ENCODE peak calls at places on chromosomes 2 and 18, in ten cellular contexts. E, P, C, B, J, V, Y, A, H and N are unnamed samples.

GRCh38 chr2:151760139-151760650 is 25.9 kb upstream of the NEB start:
- DNase-seq in J (no peak), Y (no peak), P (no peak), A (no peak), V (peak), B (no peak), C (no peak), H (no peak), E (no peak), N (no peak)

GRCh38 chr2:118013221-118013723 is 598 bp downstream of the CCDC93 start:
- DNase-seq in A (peak), P (peak), E (peak), B (peak), J (peak), H (peak), Y (peak), V (no peak), C (peak), N (peak)

GRCh38 chr2:170224692-170225091 is 46.7 kb downstream of the MYO3B start:
- DNase-seq in P (no peak), J (no peak), C (no peak), V (no peak), B (no peak), E (no peak), Y (no peak), A (no peak), H (no peak), N (no peak)

GRCh38 chr2:128787616-128788015 is 468.9 kb upstream of the HS6ST1 start:
- DNase-seq in E (no peak), B (no peak), A (no peak), Y (no peak), P (no peak), H (no peak), C (no peak), J (no peak), V (no peak), N (no peak)

GRCh38 chr18:30280861-30281470 is 761.6 kb downstream of the DSC3 start:
- DNase-seq in V (peak), P (no peak), E (no peak), J (no peak), H (no peak), Y (peak), B (no peak), A (no peak), C (no peak), N (peak)

GRCh38 chr2:71453404-71454220 is at the start of gene DYSF:
- DNase-seq in J (peak), V (peak), A (peak), Y (peak), B (peak), P (peak), C (no peak), H (peak), E (no peak), N (no peak)

GRCh38 chr2:148317598-148317997 is 296.7 kb downstream of the MBD5 start:
- DNase-seq in C (no peak), P (no peak), H (no peak), A (no peak), V (no peak), Y (no peak), B (no peak), E (no peak), J (no peak), N (no peak)

GRCh38 chr2:102895386-102895785 is 133.6 kb downstream of the TMEM182 start:
- DNase-seq in H (no peak), V (no peak), Y (no peak), B (no peak), C (no peak), E (no peak), J (no peak), A (no peak), P (no peak), N (no peak)

GRCh38 chr2:23595021-23595420 is 210.0 kb downstream of the KLHL29 start:
- DNase-seq in E (no peak), V (no peak), C (no peak), B (no peak), H (no peak), A (no peak), Y (no peak), J (no peak), P (no peak), N (no peak)

GRCh38 chr18:13381907-13382682 is 163.5 kb downstream of the LDLRAD4 start:
- DNase-seq in H (peak), Y (peak), V (peak), A (peak), P (peak), J (peak), B (peak), E (no peak), C (peak), N (peak)

GRCh38 chr2:55719852-55720251 is 26.2 kb upstream of the PNPT1 start:
- DNase-seq in B (no peak), Y (no peak), H (no peak), E (no peak), C (no peak), V (no peak), A (no peak), J (no peak), P (no peak), N (no peak)

DNA sequence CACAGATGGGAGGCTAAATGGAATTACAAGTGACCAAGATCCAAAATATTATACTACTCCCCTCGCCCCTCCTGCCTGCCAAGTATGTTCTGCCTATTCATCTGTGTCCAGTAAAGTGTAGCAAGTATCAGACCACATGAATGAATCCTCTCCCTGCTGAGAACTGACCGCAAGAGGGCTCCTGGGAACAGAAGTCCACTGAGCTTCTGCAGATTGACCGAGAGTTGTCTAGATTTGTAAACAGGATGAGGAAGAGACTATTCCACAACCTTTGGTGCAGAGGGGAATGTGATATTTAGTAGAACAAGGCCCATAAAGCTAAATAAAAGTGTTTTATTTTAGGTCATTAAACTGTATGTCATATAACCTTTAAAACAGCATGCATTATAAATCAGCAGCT is 376.9 kb downstream of the DCC start:
- DNase-seq in A (no peak), V (peak), P (peak), B (no peak), J (no peak), C (no peak), Y (peak), H (no peak), E (no peak), N (no peak)
- TF ChIP-seq CTCF in A (no peak), V (peak), P (peak), B (no peak), J (peak), C (no peak), Y (no peak), H (peak), E (no peak), N (no peak)

DNA sequence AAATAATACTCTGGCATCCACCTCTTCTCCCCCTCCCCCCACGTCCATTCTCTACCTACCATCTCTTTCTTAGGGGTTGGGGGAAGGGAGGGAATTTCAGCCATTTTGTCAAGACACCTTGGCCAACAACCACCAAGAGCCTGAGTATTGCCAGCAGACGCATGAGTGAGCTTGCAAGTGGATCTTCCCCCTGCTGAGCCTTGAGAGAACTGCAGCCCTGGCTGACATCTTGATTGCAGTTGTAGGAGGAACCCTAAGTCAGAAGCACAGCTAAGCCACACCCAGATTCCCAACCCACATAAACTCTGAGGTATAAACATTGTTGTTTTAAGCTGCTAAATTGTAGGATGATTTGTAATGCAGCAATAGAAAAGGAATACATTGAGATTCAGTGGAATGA is 165.6 kb downstream of the TMEFF2 start:
- DNase-seq in C (no peak), Y (peak), H (no peak), J (no peak), V (no peak), B (no peak), A (no peak), E (no peak), P (no peak), N (peak)
- TF ChIP-seq CTCF in C (no peak), Y (no peak), H (no peak), J (peak), V (peak), B (no peak), A (no peak), E (no peak), P (no peak), N (peak)

GRCh38 chr2:31428001-31428418 is 13.5 kb upstream of the XDH start:
- DNase-seq in J (no peak), Y (no peak), B (no peak), V (peak), P (no peak), A (no peak), E (no peak), H (no peak), C (no peak), N (peak)
- TF ChIP-seq CTCF in J (no peak), Y (no peak), B (no peak), V (peak), P (no peak), A (no peak), E (no peak), H (no peak), C (no peak), N (peak)

GRCh38 chr2:18219676-18220075 is 340.8 kb downstream of the RDH14 start:
- DNase-seq in P (no peak), C (no peak), E (no peak), B (no peak), J (no peak), V (no peak), Y (no peak), H (no peak), A (no peak), N (no peak)
- TF ChIP-seq CTCF in P (no peak), C (no peak), E (no peak), B (no peak), J (no peak), V (peak), Y (no peak), H (no peak), A (no peak), N (no peak)